ENCODE peak calls at places on chromosomes 5 and 9, in six cellular contexts. F, H, A, W, Q and G are unnamed samples.

GRCh38 chr5:152487130-152487529 is 82.1 kb upstream of the NMUR2 start:
- DNase-seq in Q (no peak), A (no peak), H (no peak), W (no peak), F (no peak), G (no peak)

GRCh38 chr9:77892171-77892570 is 139.4 kb downstream of the GNAQ start:
- DNase-seq in W (no peak), Q (no peak), H (peak; percentile 46), F (no peak), A (no peak), G (no peak)

GRCh38 chr9:133844876-133845658 is 106.9 kb upstream of the SARDH start:
- DNase-seq in F (no peak), W (peak; percentile 82), H (peak; percentile 68), Q (no peak), A (no peak), G (no peak)

GRCh38 chr5:139262414-139263139 is 31.0 kb upstream of the MATR3 start:
- DNase-seq in W (peak; percentile 88), Q (peak; percentile 64), F (peak; percentile 91), A (peak; percentile 33), H (peak; percentile 76), G (peak; percentile 71)

GRCh38 chr5:175814676-175815075 is 56.7 kb upstream of the CPLX2 start:
- DNase-seq in Q (no peak), A (no peak), H (no peak), F (no peak), W (no peak), G (no peak)

GRCh38 chr9:127545196-127546124 is 66.6 kb upstream of the STXBP1 start:
- DNase-seq in F (no peak), A (no peak), Q (no peak), H (peak; percentile 53), W (peak; percentile 89), G (no peak)

GRCh38 chr5:62143268-62144229 is 162.5 kb upstream of the KIF2A start:
- DNase-seq in W (no peak), H (no peak), Q (no peak), F (no peak), A (no peak), G (no peak)

GRCh38 chr9:101455656-101456235 is 20.2 kb upstream of the ALDOB start:
- DNase-seq in A (no peak), Q (no peak), F (no peak), W (no peak), H (no peak), G (no peak)

GRCh38 chr9:133864011-133864410 is 125.9 kb upstream of the SARDH start:
- DNase-seq in F (no peak), H (no peak), W (no peak), Q (no peak), A (no peak), G (no peak)

GRCh38 chr9:28820741-28821140 is 1247.5 kb upstream of the C9orf72 start:
- DNase-seq in F (peak; percentile 41), Q (no peak), A (no peak), W (no peak), H (no peak), G (no peak)

GRCh38 chr5:136629125-136629790 is 263.9 kb upstream of the TRPC7 start:
- DNase-seq in A (no peak), Q (no peak), H (no peak), W (no peak), F (no peak), G (no peak)

GRCh38 chr9:89593776-89594427 is 10.9 kb upstream of the GADD45G start:
- DNase-seq in A (peak; percentile 53), F (peak; percentile 86), H (peak; percentile 70), W (peak; percentile 78), Q (peak; percentile 64), G (peak; percentile 22)

GRCh38 chr9:26157411-26157810 is 479.2 kb upstream of the TUSC1 start:
- DNase-seq in W (no peak), A (no peak), F (no peak), Q (no peak), H (no peak), G (no peak)

GRCh38 chr9:132609829-132610228 is 27.4 kb downstream of the BARHL1 start:
- DNase-seq in H (no peak), W (no peak), A (no peak), F (no peak), Q (no peak), G (no peak)

GRCh38 chr9:86485359-86485758 is 131.1 kb upstream of the TUT7 start:
- DNase-seq in H (no peak), W (no peak), F (no peak), Q (no peak), A (no peak), G (no peak)

GRCh38 chr9:16090907-16091629 is 538.2 kb downstream of the CCDC171 start:
- DNase-seq in W (no peak), A (no peak), Q (no peak), H (no peak), F (no peak), G (no peak)

GRCh38 chr9:101029300-101030021 is 934 bp downstream of the PLPPR1 start:
- DNase-seq in F (no peak), Q (no peak), A (no peak), W (no peak), H (no peak), G (no peak)

GRCh38 chr9:21684831-21685362 is 117.5 kb upstream of the MTAP start:
- DNase-seq in Q (no peak), H (no peak), A (no peak), F (no peak), W (no peak), G (no peak)

GRCh38 chr5:181020716-181021115 is 19.4 kb upstream of the BTNL9 start:
- DNase-seq in A (no peak), W (no peak), F (no peak), H (no peak), Q (no peak), G (no peak)

GRCh38 chr9:107827304-107827703 is 337.7 kb upstream of the KLF4 start:
- DNase-seq in W (no peak), A (no peak), H (no peak), Q (no peak), F (no peak), G (no peak)

GRCh38 chr5:88940712-88941111 is 57.7 kb upstream of the MEF2C start:
- DNase-seq in W (no peak), A (no peak), Q (no peak), F (no peak), H (peak; percentile 30), G (no peak)

GRCh38 chr9:97531750-97532383 is 30.4 kb downstream of the TMOD1 start:
- DNase-seq in H (no peak), F (no peak), Q (no peak), A (no peak), W (peak; percentile 28), G (no peak)

GRCh38 chr5:90747693-90748092 is 189.1 kb downstream of the ADGRV1 start:
- DNase-seq in F (no peak), A (no peak), H (no peak), Q (no peak), W (no peak), G (no peak)

GRCh38 chr5:139295692-139296091 is 2.2 kb downstream of the MATR3 start:
- DNase-seq in F (no peak), A (no peak), W (no peak), Q (no peak), H (no peak), G (no peak)

GRCh38 chr9:132769895-132770774 is 99.9 kb downstream of the GTF3C4 start:
- DNase-seq in F (peak; percentile 87), H (peak; percentile 86), Q (peak; percentile 55), W (peak; percentile 87), A (peak; percentile 34), G (peak; percentile 44)

GRCh38 chr5:68248896-68249295 is 33.3 kb downstream of the PIK3R1 start:
- DNase-seq in H (no peak), A (no peak), W (no peak), Q (no peak), F (no peak), G (no peak)

GRCh38 chr9:136867480-136867879 is 1.4 kb upstream of the EDF1 start:
- DNase-seq in Q (no peak), W (no peak), A (no peak), H (no peak), F (no peak), G (no peak)

GRCh38 chr9:69818946-69819345 is 1.7 kb upstream of the CFAP95 start:
- DNase-seq in F (no peak), H (no peak), A (no peak), W (no peak), Q (no peak), G (no peak)

GRCh38 chr5:166883016-166883415 is 1408.4 kb upstream of the WWC1 start:
- DNase-seq in F (no peak), H (no peak), A (no peak), Q (no peak), W (no peak), G (no peak)

GRCh38 chr5:64680289-64680688 is 10.0 kb upstream of the SHISAL2B start:
- DNase-seq in W (no peak), Q (no peak), F (peak; percentile 56), A (no peak), H (no peak), G (no peak)

GRCh38 chr5:78959767-78960166 is 25.3 kb downstream of the ARSB start:
- DNase-seq in Q (no peak), A (no peak), W (no peak), F (no peak), H (no peak), G (no peak)

GRCh38 chr9:129408535-129409215 is 212.2 kb downstream of the C9orf50 start:
- DNase-seq in F (no peak), Q (no peak), W (no peak), A (no peak), H (no peak), G (no peak)

GRCh38 chr9:135077497-135078200 is 9.8 kb upstream of the OLFM1 start:
- DNase-seq in A (no peak), W (peak; percentile 66), H (no peak), Q (no peak), F (peak; percentile 72), G (no peak)

GRCh38 chr5:37437716-37438115 is 58.6 kb downstream of the WDR70 start:
- DNase-seq in H (no peak), F (no peak), W (no peak), A (no peak), Q (no peak), G (no peak)